ENCODE peak calls at places on chromosomes 13 and 19, in six cellular contexts. G is H9, V is H1, J is neuronal stem cell, M is IMR-90, C is mesenchymal stem cell. O is an unnamed sample. For H3K4me1, the result is how much of the 10 kb centered on the place peaks cover.

GRCh38 chr13:25192052-25192451 is 20.0 kb upstream of the AMER2 start:
- DNase-seq in G (no peak), V (no peak), J (no peak), M (no peak), C (no peak), O (no peak)

GRCh38 chr13:80055804-80056203 is 285.1 kb downstream of the SPRY2 start:
- DNase-seq in G (no peak), V (no peak), J (peak), M (no peak), C (no peak), O (peak)

GRCh38 chr19:17379221-17379631 is 2.1 kb upstream of the PLVAP start:
- DNase-seq in G (peak), V (no peak), J (no peak), M (no peak), C (no peak), O (no peak)

GRCh38 chr19:1169921-1170885 is 3.9 kb downstream of the SBNO2 start:
- DNase-seq in G (no peak), V (no peak), J (no peak), M (peak), C (peak), O (no peak)

GRCh38 chr13:106041445-106041844 is 494.0 kb downstream of the EFNB2 start:
- DNase-seq in G (no peak), V (no peak), J (no peak), M (no peak), C (no peak), O (no peak)

GRCh38 chr13:48761256-48761655 is 107.5 kb downstream of the CYSLTR2 start:
- DNase-seq in G (no peak), V (no peak), J (no peak), M (peak), C (no peak), O (no peak)

GRCh38 chr19:52638601-52639000 is 446 bp upstream of the ZNF83 start:
- DNase-seq in G (no peak), V (no peak), J (no peak), M (peak), C (no peak), O (peak)

GRCh38 chr13:36674337-36675212 is 755 bp downstream of the SERTM1 start:
- DNase-seq in G (peak), V (no peak), J (no peak), M (no peak), C (no peak), O (no peak)

GRCh38 chr13:75959861-75960481 is 323.8 kb downstream of the LMO7 start:
- DNase-seq in G (no peak), V (no peak), J (no peak), M (no peak), C (no peak), O (no peak)

GRCh38 chr13:74406439-74406838 is 272.2 kb upstream of the KLF12 start:
- DNase-seq in G (no peak), V (no peak), J (no peak), M (no peak), C (no peak), O (no peak)

GRCh38 chr19:47619763-47620162 is 10.8 kb downstream of the BICRA start:
- DNase-seq in G (peak), V (peak), J (no peak), M (peak), C (no peak), O (peak)

GRCh38 chr19:37725181-37725580 is 5.6 kb upstream of the ZNF607 start:
- DNase-seq in G (no peak), V (no peak), J (no peak), M (no peak), C (no peak), O (no peak)

GRCh38 chr13:108987488-108987887 is 358.1 kb downstream of the MYO16 start:
- DNase-seq in G (no peak), V (no peak), J (no peak), M (peak), C (peak), O (no peak)

GRCh38 chr19:1164684-1165531 is 9.2 kb downstream of the SBNO2 start:
- DNase-seq in G (no peak), V (no peak), J (no peak), M (no peak), C (no peak), O (no peak)

GRCh38 chr13:102907016-102907756 is 61.4 kb downstream of the ERCC5 start:
- DNase-seq in G (no peak), V (no peak), J (no peak), M (no peak), C (no peak), O (no peak)

GRCh38 chr19:28468701-28469459 is 744.1 kb downstream of the UQCRFS1 start:
- DNase-seq in G (peak), V (no peak), J (no peak), M (no peak), C (peak), O (no peak)

GRCh38 chr19:291561-292280 is 518 bp upstream of the PLPP2 start:
- DNase-seq in G (peak), V (no peak), J (no peak), M (no peak), C (no peak), O (peak)

GRCh38 chr19:47021536-47022139 is 2.0 kb downstream of the NPAS1 start:
- DNase-seq in G (peak), V (no peak), J (no peak), M (no peak), C (no peak), O (peak)

GRCh38 chr19:5947435-5947834 is 30.5 kb downstream of the RANBP3 start:
- DNase-seq in G (no peak), V (no peak), J (no peak), M (peak), C (peak), O (peak)

DNA sequence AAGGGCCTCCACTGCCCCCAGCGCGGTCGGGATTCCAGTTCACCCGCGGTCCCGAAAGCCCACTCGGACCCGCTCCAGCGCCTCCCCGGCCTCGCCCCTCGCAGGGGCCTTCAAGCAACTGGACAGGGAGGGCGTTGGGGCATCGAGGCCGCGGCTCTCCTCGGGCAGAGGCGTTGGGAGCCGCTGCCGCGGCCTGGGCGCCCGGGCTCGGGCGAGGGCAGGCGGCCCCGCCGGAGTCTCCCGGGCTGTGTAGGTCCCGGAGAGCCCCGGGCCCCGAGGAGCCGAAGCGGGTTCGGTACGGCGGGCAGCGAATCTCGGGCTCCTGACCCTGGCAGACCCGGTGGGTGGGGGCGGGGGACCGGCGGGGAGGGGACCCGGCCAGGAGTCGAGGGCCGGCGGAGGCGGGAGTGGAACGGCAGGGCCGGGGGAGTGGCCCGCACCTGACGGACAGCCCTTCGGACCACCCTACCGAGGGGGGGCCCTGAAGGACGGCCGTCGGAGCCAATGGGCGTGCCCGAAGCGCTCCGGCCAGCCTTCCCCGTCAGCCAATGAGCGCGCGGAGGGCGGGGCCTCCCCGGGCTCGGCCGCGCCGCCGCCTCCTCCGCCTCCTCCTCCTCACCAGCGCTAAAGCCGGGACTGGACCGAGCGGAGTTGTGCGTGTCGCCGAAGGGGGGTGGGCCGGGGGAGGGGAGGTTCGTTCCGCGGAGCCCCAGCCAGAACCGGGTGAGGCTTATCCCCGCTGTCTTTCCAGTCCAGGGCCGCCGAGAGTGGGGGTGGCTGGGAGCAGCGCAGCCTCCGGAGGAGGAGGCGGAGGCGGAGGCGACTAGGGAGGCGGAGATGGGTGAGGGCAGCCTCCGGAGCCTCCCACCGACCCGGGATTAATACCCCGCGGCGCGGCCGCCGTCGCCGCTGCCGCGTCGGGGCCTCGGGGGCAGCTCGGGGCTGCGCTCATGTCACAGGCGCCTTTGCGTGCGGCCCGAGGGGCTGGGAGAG is at the start of gene ZMYM2:
- DNase-seq in G (peak), V (peak), J (peak), M (peak), C (peak), O (peak)
- H3K23ac ChIP-seq in G (no peak), V (no peak), J (peak), M (peak), C (no peak), O (no peak)

DNA sequence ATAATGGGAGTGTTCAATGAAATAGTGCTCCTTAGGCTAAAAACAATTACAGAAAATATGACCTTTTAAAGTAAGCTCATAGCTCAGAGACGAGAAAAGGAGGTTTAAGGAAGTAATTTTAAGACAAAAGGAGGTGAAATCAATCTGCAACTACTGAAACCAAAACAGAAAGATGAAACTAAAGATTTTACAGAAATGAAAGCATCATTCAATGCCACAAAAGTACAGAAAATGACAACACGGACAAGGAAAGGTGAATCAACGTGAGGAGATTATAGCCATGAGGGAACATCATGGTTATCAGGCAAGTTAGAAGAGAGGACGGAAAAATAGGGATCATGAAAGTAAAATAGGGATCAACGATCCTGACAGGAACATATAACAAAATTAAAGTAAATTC is 745.2 kb downstream of the PCDH17 start:
- DNase-seq in G (no peak), V (no peak), J (no peak), M (no peak), C (no peak), O (no peak)
- H3K4me1 ChIP-seq in G (under half), V (under half), J (under half), M (under half), C (under half), O (under half)

GRCh38 chr19:42219812-42220750 is at the start of gene ZNF526:
- DNase-seq in G (peak), V (peak), J (peak), M (peak), C (peak), O (peak)
- H3K4ac ChIP-seq in G (no peak), V (peak), J (no peak), M (peak), C (peak), O (peak)

GRCh38 chr13:110554946-110555345 is 6.6 kb downstream of the RAB20 start:
- DNase-seq in G (no peak), V (no peak), J (no peak), M (no peak), C (no peak), O (no peak)
- H3K23ac ChIP-seq in G (no peak), V (no peak), J (no peak), M (no peak), C (no peak), O (no peak)

GRCh38 chr19:13053761-13054604 is 48.7 kb downstream of the LYL1 start:
- DNase-seq in G (no peak), V (no peak), J (peak), M (peak), C (peak), O (peak)

GRCh38 chr19:13052447-13053232 is 50.0 kb downstream of the LYL1 start:
- DNase-seq in G (no peak), V (no peak), J (no peak), M (no peak), C (no peak), O (no peak)

GRCh38 chr19:13050274-13050673 is 52.4 kb downstream of the LYL1 start:
- DNase-seq in G (no peak), V (no peak), J (no peak), M (no peak), C (no peak), O (no peak)

GRCh38 chr19:13053238-13053637 is 49.4 kb downstream of the LYL1 start:
- DNase-seq in G (no peak), V (no peak), J (no peak), M (no peak), C (no peak), O (no peak)

GRCh38 chr19:13051581-13052165 is 51.0 kb downstream of the LYL1 start:
- DNase-seq in G (peak), V (no peak), J (peak), M (peak), C (peak), O (peak)
- H3K4me1 ChIP-seq in G (under half), V (under half), J (under half), M (half or more), C (half or more), O (under half)

DNA sequence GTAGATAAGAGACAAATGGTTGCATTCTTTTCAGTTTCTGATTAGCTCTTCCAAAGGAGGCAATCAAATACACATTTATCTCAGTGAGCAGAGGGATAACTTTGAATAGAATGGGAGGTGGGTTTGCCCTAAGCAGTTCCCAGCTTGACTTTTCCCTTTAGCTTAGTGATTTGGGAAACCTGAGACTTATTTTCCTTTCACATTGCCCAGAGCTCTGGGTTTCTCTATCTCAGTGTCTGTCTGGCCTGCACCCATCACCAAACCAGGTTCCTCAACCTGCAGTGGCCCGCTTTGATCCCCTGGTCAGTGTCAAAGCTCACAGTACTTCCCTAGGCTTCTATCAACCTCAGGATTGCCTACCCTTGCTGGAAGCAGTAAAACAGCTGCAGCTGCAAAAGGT is 35.6 kb upstream of the C13orf42 start:
- DNase-seq in G (no peak), V (no peak), J (no peak), M (no peak), C (no peak), O (no peak)
- H3K4ac ChIP-seq in G (no peak), V (peak), J (no peak), M (no peak), C (no peak), O (no peak)

GRCh38 chr13:88189724-88190123 is 518.6 kb downstream of the SLITRK5 start:
- DNase-seq in G (no peak), V (no peak), J (no peak), M (no peak), C (no peak), O (no peak)

GRCh38 chr13:88183440-88183839 is 512.3 kb downstream of the SLITRK5 start:
- DNase-seq in G (no peak), V (no peak), J (no peak), M (no peak), C (no peak), O (no peak)

DNA sequence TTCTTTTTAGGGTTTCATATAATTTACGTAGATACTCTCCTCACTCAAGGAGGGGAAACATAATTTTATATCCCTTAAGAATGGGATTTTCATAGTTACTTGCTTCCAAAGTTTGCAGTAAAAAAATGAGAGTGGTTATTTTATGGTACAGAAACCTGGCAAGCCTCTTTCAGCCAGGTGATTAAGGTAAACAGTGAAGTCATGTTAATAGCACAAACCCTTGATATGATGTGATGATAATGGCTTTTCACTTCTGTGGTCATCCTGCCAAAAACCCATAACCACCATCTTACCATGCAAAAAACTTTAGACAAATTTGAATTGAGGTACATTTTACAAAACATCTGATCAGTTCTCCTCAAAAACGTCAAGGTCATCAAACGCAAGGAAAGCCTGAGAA is 517.8 kb downstream of the SLITRK5 start:
- DNase-seq in G (no peak), V (no peak), J (no peak), M (no peak), C (no peak), O (no peak)
- H3K23ac ChIP-seq in G (no peak), V (no peak), J (no peak), M (no peak), C (no peak), O (no peak)

DNA sequence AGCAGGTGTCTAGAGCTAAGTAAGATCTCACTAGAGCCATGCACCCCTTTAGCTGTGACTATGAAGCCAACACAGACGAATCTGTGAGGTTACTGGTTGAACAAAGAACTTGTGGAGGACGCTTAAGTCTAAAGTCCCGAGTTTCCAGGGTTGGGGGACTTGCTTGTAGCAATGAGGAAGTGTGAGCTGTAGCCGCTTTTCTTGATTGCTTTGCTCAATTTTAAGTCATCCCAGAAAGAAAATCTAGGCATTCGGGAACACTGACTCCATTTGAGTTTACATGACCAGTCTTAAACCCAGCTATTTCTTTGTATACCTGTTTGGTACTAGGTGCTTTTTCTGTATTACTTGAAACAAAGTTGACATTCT is 1.7 kb downstream of the GPC5 start:
- DNase-seq in G (no peak), V (no peak), J (no peak), M (no peak), C (no peak), O (no peak)
- H3K4me1 ChIP-seq in G (under half), V (under half), J (under half), M (under half), C (under half), O (under half)

DNA sequence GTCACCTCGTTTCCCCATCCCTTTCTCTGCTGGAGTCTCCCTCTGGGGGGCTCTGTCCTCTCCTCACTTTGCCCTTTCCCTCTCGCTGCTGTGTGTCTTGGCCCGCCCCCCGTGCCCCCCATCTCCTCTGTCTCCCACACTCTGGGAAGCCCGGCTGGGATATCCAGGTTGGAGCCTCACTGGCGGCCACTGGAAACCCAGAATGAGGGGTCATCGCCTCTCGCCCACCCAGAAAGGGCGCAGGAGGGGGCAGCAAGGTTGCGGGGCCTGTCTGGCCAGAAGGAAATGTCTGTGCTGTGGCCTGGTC is 15.6 kb downstream of the CCDC97 start:
- DNase-seq in G (no peak), V (no peak), J (no peak), M (no peak), C (no peak), O (no peak)
- H3K4ac ChIP-seq in G (no peak), V (no peak), J (no peak), M (peak), C (peak), O (peak)

GRCh38 chr13:113393572-113394503 is 29.9 kb upstream of the GRTP1 start:
- DNase-seq in G (peak), V (peak), J (peak), M (peak), C (peak), O (peak)
- H3K23ac ChIP-seq in G (no peak), V (peak), J (peak), M (peak), C (no peak), O (no peak)